ENCODE peak calls at places on chromosomes 11 and 22, in seven cellular contexts. N, L, F, G, V, H and P are unnamed samples.
A peak's percentile ranks its signal among the peaks of the same experiment; 100 is the strongest.

GRCh38 chr22:33829549-33830280 is 90.6 kb downstream of the LARGE1 start:
- DNase-seq in N (no peak), L (no peak), F (no peak), G (no peak), V (no peak), H (no peak), P (no peak)

GRCh38 chr11:113725883-113726405 is 19.8 kb upstream of the TMPRSS5 start:
- DNase-seq in N (no peak), L (no peak), F (no peak), G (no peak), V (no peak), H (no peak), P (no peak)

GRCh38 chr11:20250644-20251247 is 90.5 kb upstream of the DBX1 start:
- DNase-seq in N (no peak), L (peak; percentile 10), F (no peak), G (no peak), V (no peak), H (no peak), P (no peak)

GRCh38 chr11:66725646-66726045 is 3.4 kb downstream of the SPTBN2 start:
- DNase-seq in N (no peak), L (no peak), F (no peak), G (no peak), V (peak; percentile 7), H (no peak), P (no peak)

GRCh38 chr11:133500936-133501335 is 31.4 kb downstream of the OPCML start:
- DNase-seq in N (no peak), L (no peak), F (no peak), G (no peak), V (no peak), H (no peak), P (no peak)

GRCh38 chr11:6232899-6233298 is 1.5 kb downstream of the FHIP1B start:
- DNase-seq in N (no peak), L (no peak), F (no peak), G (no peak), V (no peak), H (no peak), P (no peak)

GRCh38 chr11:104866815-104867214 is 31.4 kb downstream of the CASP12 start:
- DNase-seq in N (no peak), L (no peak), F (no peak), G (no peak), V (no peak), H (no peak), P (no peak)

GRCh38 chr11:87039371-87039770 is 1.6 kb downstream of the TMEM135 start:
- DNase-seq in N (no peak), L (no peak), F (no peak), G (no peak), V (peak; percentile 58), H (no peak), P (no peak)

GRCh38 chr11:134412508-134413333 is 679 bp upstream of the B3GAT1 start:
- DNase-seq in N (no peak), L (no peak), F (peak; percentile 12), G (no peak), V (no peak), H (no peak), P (peak; percentile 28)

GRCh38 chr11:83655996-83656395 is 369.8 kb upstream of the CCDC90B start:
- DNase-seq in N (no peak), L (no peak), F (no peak), G (no peak), V (no peak), H (no peak), P (no peak)

GRCh38 chr11:12117200-12117995 is 7.0 kb downstream of the MICAL2 start:
- DNase-seq in N (no peak), L (no peak), F (no peak), G (no peak), V (peak; percentile 56), H (no peak), P (no peak)

GRCh38 chr11:120331301-120331966 is 4.8 kb upstream of the ARHGEF12 start:
- DNase-seq in N (no peak), L (peak; percentile 67), F (no peak), G (no peak), V (peak; percentile 83), H (peak; percentile 32), P (no peak)

GRCh38 chr11:61035086-61035835 is 63.8 kb downstream of the CD6 start:
- DNase-seq in N (no peak), L (no peak), F (no peak), G (no peak), V (no peak), H (no peak), P (no peak)

GRCh38 chr11:109371444-109372176 is 50.4 kb upstream of the C11orf87 start:
- DNase-seq in N (no peak), L (no peak), F (no peak), G (no peak), V (peak; percentile 60), H (no peak), P (no peak)

GRCh38 chr11:2520736-2521035 is 75.9 kb downstream of the KCNQ1 start:
- DNase-seq in N (no peak), L (no peak), F (no peak), G (no peak), V (no peak), H (no peak), P (no peak)

GRCh38 chr11:60970369-60970774 is 1.1 kb upstream of the CD6 start:
- DNase-seq in N (no peak), L (peak; percentile 58), F (peak; percentile 69), G (peak; percentile 77), V (peak; percentile 48), H (peak; percentile 49), P (peak; percentile 74)

GRCh38 chr22:38144025-38144405 is 33.5 kb upstream of the BAIAP2L2 start:
- DNase-seq in N (peak; percentile 12), L (no peak), F (no peak), G (no peak), V (no peak), H (peak; percentile 25), P (no peak)

GRCh38 chr11:68934666-68935065 is 31.0 kb downstream of the IGHMBP2 start:
- DNase-seq in N (peak; percentile 41), L (no peak), F (no peak), G (no peak), V (no peak), H (no peak), P (no peak)

GRCh38 chr11:1518301-1518700 is 31.7 kb upstream of the MOB2 start:
- DNase-seq in N (peak; percentile 43), L (no peak), F (no peak), G (no peak), V (no peak), H (no peak), P (no peak)

GRCh38 chr22:23137905-23138520 is 3.8 kb downstream of the RSPH14 start:
- DNase-seq in N (no peak), L (peak; percentile 30), F (peak; percentile 56), G (peak; percentile 90), V (no peak), H (no peak), P (no peak)

GRCh38 chr11:91804057-91804456 is 420.6 kb upstream of the FAT3 start:
- DNase-seq in N (no peak), L (no peak), F (no peak), G (no peak), V (peak; percentile 1), H (no peak), P (no peak)

GRCh38 chr11:45347343-45347742 is 61.2 kb upstream of the SYT13 start:
- DNase-seq in N (no peak), L (no peak), F (no peak), G (no peak), V (no peak), H (no peak), P (no peak)

GRCh38 chr11:554428-554823 is 6.1 kb downstream of the LMNTD2 start:
- DNase-seq in N (no peak), L (no peak), F (no peak), G (no peak), V (no peak), H (no peak), P (no peak)

GRCh38 chr11:60878245-60879101 is 11.1 kb downstream of the ZP1 start:
- DNase-seq in N (no peak), L (no peak), F (no peak), G (no peak), V (no peak), H (no peak), P (no peak)

GRCh38 chr11:1197886-1198765 is 24.7 kb upstream of the MUC5B start:
- DNase-seq in N (peak; percentile 70), L (no peak), F (peak; percentile 6), G (no peak), V (no peak), H (no peak), P (no peak)

GRCh38 chr11:2300936-2301630 is 635 bp downstream of the C11orf21 start:
- DNase-seq in N (peak; percentile 66), L (no peak), F (no peak), G (no peak), V (no peak), H (no peak), P (no peak)

GRCh38 chr22:41603873-41604332 is 14.3 kb upstream of the PMM1 start:
- DNase-seq in N (peak; percentile 8), L (no peak), F (no peak), G (peak; percentile 91), V (no peak), H (no peak), P (no peak)

GRCh38 chr11:35717043-35717442 is 54.5 kb downstream of the TRIM44 start:
- DNase-seq in N (no peak), L (no peak), F (no peak), G (peak; percentile 18), V (no peak), H (no peak), P (no peak)
- TF ChIP-seq CTCF in N (no peak), L (no peak), F (no peak), G (peak; percentile 9), V (peak; percentile 14), H (no peak), P (no peak)

DNA sequence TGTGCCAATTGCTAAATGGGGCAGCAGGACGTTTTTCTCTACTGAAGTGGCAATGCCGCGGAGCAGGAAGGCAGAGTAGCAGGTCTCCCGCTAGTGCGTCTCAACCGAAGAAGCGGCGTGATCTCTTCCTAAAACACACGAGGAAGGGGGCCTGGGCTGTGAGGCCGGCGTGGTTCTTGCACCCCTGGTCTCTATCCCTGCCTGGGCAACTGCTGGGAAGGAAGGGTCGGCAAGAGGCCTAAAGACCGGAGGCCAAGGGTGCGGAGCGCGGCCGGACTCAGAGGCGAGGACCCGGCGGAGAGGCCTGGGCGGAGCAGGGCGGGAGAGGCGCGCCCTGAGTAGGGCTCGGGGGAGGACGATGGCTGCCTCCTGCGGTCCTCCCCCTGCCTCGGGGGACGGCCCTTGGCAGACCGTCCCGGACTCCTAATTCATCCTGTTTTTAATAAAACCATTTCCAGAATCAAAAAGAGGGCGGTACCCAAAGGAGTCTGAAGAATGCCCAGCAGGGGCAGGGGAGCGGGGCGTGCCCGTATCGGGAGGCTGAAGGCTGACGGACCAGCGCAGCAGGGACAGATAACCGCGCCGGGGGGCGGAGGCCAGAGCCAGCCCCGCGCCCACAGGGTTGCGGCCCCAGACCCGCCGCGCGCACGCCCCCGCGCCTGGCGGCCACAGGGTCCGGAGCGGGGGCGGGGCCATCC is 559 bp upstream of the APLP2 start:
- DNase-seq in N (peak; percentile 94), L (peak; percentile 81), F (peak; percentile 75), G (no peak), V (peak; percentile 93), H (peak; percentile 47), P (peak; percentile 41)
- TF ChIP-seq CTCF in N (peak; percentile 18), L (no peak), F (no peak), G (no peak), V (peak; percentile 6), H (no peak), P (no peak)

GRCh38 chr22:29603358-29604191 is at the start of gene NF2:
- DNase-seq in N (peak; percentile 100), L (peak; percentile 99), F (peak; percentile 99), G (peak; percentile 100), V (peak; percentile 100), H (peak; percentile 94), P (peak; percentile 98)
- TF ChIP-seq CTCF in N (no peak), L (no peak), F (no peak), G (peak; percentile 12), V (no peak), H (no peak), P (no peak)

GRCh38 chr11:75814686-75815344 is at the start of gene UVRAG:
- DNase-seq in N (peak; percentile 99), L (peak; percentile 99), F (peak; percentile 99), G (peak; percentile 99), V (peak; percentile 100), H (peak; percentile 99), P (peak; percentile 98)
- TF ChIP-seq CTCF in N (peak; percentile 6), L (no peak), F (peak; percentile 67), G (no peak), V (no peak), H (no peak), P (no peak)